ENCODE peak calls at places on chromosomes 12 and 14, in six cellular contexts. G, R, Z, H, Y and J are unnamed samples.

GRCh38 chr12:111624540-111624939 is 25.4 kb upstream of the ATXN2 start:
- DNase-seq in H (no peak), R (no peak), G (no peak), Y (no peak), Z (no peak), J (peak; percentile 52)

GRCh38 chr12:14810953-14811483 is 3.0 kb downstream of the SMCO3 start:
- DNase-seq in Y (peak; percentile 24), H (peak; percentile 45), Z (no peak), R (no peak), G (no peak), J (peak; percentile 24)

GRCh38 chr12:7450667-7451066 is 6.7 kb upstream of the CD163L1 start:
- DNase-seq in Y (no peak), G (no peak), H (no peak), Z (no peak), R (no peak), J (no peak)

GRCh38 chr12:50720085-50720484 is 43.8 kb upstream of the ATF1 start:
- DNase-seq in H (peak; percentile 22), Z (no peak), R (no peak), Y (no peak), G (no peak), J (no peak)

GRCh38 chr14:54133896-54134295 is 177.3 kb upstream of the BMP4 start:
- DNase-seq in Z (no peak), R (no peak), G (no peak), Y (no peak), H (peak; percentile 23), J (no peak)

GRCh38 chr12:108307006-108307405 is 32.1 kb downstream of the CMKLR1 start:
- DNase-seq in H (peak; percentile 53), Y (peak; percentile 59), Z (no peak), G (no peak), R (no peak), J (no peak)

GRCh38 chr12:44379827-44380226 is 496.3 kb downstream of the NELL2 start:
- DNase-seq in G (no peak), R (no peak), Y (no peak), H (no peak), Z (no peak), J (no peak)

GRCh38 chr12:122356192-122356635 is 66.3 kb downstream of the CLIP1 start:
- DNase-seq in Y (peak; percentile 77), R (peak; percentile 88), H (peak; percentile 65), Z (peak; percentile 51), G (peak; percentile 37), J (no peak)

GRCh38 chr12:132711169-132711843 is 664 bp downstream of the PGAM5 start:
- DNase-seq in Y (no peak), H (no peak), Z (no peak), G (no peak), R (peak; percentile 69), J (no peak)

GRCh38 chr12:31589896-31590729 is 823 bp downstream of the DENND5B start:
- DNase-seq in R (peak; percentile 68), Y (peak; percentile 65), Z (no peak), H (peak; percentile 44), G (no peak), J (peak; percentile 92)

GRCh38 chr14:22646570-22647254 is 2.6 kb upstream of the OR6J1 start:
- DNase-seq in Y (peak; percentile 84), Z (no peak), H (no peak), R (no peak), G (peak; percentile 13), J (no peak)

GRCh38 chr12:11694528-11694927 is 45.1 kb downstream of the ETV6 start:
- DNase-seq in Z (no peak), R (no peak), Y (no peak), G (no peak), H (no peak), J (no peak)

GRCh38 chr12:107684990-107685359 is 624 bp upstream of the PWP1 start:
- DNase-seq in H (peak; percentile 23), R (peak; percentile 70), G (no peak), Z (no peak), Y (peak; percentile 42), J (no peak)

GRCh38 chr12:15706010-15706676 is 83.0 kb downstream of the EPS8 start:
- DNase-seq in H (no peak), R (no peak), G (no peak), Z (no peak), Y (no peak), J (no peak)

GRCh38 chr12:12749433-12749832 is 32.3 kb downstream of the CDKN1B start:
- DNase-seq in R (no peak), Y (peak; percentile 50), H (no peak), Z (no peak), G (no peak), J (no peak)

GRCh38 chr14:88164906-88165534 is 158.0 kb downstream of the KCNK10 start:
- DNase-seq in R (peak; percentile 53), G (no peak), Y (no peak), Z (no peak), H (no peak), J (no peak)

GRCh38 chr14:102513899-102514772 is 4.6 kb upstream of the ANKRD9 start:
- DNase-seq in H (no peak), G (no peak), Y (no peak), R (no peak), Z (no peak), J (no peak)

GRCh38 chr14:50667491-50668007 is 557 bp downstream of the SAV1 start:
- DNase-seq in H (no peak), G (no peak), Z (no peak), Y (no peak), R (peak; percentile 72), J (peak; percentile 51)

GRCh38 chr12:92784795-92785562 is 82.2 kb downstream of the PLEKHG7 start:
- DNase-seq in G (peak; percentile 55), Z (peak; percentile 77), R (peak; percentile 93), H (peak; percentile 71), Y (peak; percentile 87), J (no peak)

GRCh38 chr14:76352639-76353281 is 23.2 kb upstream of the ESRRB start:
- DNase-seq in Z (no peak), H (peak; percentile 22), Y (peak; percentile 23), R (peak; percentile 77), G (no peak), J (peak; percentile 93)

GRCh38 chr14:74911221-74911620 is 11.8 kb downstream of the RPS6KL1 start:
- DNase-seq in H (no peak), Z (no peak), Y (no peak), G (no peak), R (no peak), J (no peak)

GRCh38 chr12:57309420-57309819 is 58.4 kb upstream of the STAC3 start:
- DNase-seq in R (no peak), G (no peak), Y (peak; percentile 16), H (no peak), Z (no peak), J (no peak)

GRCh38 chr14:92252291-92252690 is 70.7 kb upstream of the SLC24A4 start:
- DNase-seq in H (no peak), G (no peak), Y (no peak), Z (no peak), R (no peak), J (peak; percentile 32)

DNA sequence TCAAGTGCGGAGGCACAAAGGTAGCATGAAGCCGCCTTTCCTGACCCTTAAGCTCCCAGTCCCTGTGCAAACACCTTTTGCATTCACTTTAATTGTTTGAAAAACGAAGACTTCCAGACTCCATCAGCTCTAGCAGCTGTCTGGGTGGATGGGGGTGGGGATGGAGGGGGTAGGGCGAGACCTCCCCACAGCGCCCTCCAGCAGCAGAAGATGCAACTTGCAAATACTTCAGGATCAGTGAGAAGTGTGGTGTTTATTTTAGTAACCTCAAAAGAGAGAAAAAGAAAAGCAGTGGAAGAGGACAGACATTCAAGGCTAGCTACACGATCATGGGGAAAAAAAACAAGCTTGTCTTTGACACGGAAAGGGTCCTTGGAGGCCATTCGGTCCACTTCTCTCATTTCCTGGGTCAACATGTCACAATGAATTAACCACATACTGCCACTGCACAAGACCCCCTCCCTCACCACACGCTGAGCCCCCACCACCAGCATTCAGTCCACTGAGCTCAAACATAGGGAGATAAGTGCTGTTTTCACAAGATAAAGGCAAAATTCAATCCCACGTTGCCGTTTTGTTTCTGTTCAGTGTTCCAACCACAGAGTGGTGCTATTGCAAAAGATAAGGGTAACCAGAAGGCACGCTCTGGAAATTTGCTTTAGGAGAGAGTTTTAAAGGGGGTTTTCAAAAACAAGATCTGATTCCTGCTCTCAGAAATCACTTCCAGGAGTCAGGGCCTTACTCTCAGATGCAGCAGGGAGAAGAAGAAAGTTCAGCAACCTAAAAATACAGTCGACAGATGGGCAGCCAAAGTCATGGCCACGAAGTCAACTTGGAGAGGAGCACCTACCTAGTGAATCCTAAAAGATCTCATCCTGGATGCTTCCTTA is 3.3 kb upstream of the NTF3 start:
- DNase-seq in Y (no peak), R (peak; percentile 62), Z (peak; percentile 39), G (no peak), H (peak; percentile 44), J (no peak)
- H3K4me3 ChIP-seq in Y (no peak overlapping the region), R (no peak overlapping the region), Z (no peak overlapping the region), G (peak overlapping the region; percentile 42), H (no peak overlapping the region), J (no peak overlapping the region)

GRCh38 chr14:70266157-70266556 is 77.4 kb upstream of the SLC8A3 start:
- DNase-seq in H (no peak), Y (no peak), Z (no peak), R (no peak), G (no peak), J (no peak)

GRCh38 chr14:70269582-70269981 is 80.8 kb upstream of the SLC8A3 start:
- DNase-seq in G (no peak), R (no peak), H (no peak), Z (no peak), Y (no peak), J (no peak)

GRCh38 chr14:70268760-70269159 is 80.0 kb upstream of the SLC8A3 start:
- DNase-seq in G (no peak), R (no peak), H (no peak), Y (no peak), Z (no peak), J (no peak)

GRCh38 chr14:70265422-70265821 is 76.7 kb upstream of the SLC8A3 start:
- DNase-seq in H (no peak), Y (no peak), R (no peak), G (no peak), Z (no peak), J (no peak)
- H3K4me3 ChIP-seq in H (no peak overlapping the region), Y (no peak overlapping the region), R (no peak overlapping the region), G (no peak overlapping the region), Z (no peak overlapping the region), J (no peak overlapping the region)

DNA sequence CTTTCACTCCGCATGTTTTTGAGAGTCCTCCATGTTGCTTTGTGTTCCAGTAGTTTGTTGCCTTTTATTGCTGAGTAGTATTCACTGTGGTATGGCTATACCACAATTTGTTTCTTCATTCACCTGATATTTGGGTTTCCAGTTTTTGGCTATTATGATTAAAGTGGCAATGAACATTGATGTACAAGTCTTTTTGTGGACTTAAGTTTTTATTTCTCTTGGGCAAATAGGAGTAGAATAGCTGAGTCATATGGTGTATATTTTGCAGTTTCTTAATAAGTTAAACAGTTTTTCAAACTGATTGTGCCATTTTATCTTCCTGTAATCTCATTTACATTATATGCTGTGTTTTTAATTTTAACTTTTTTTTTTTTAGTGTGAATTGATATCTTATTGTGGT is 16.2 kb downstream of the ADIPOR2 start:
- DNase-seq in G (no peak), Y (no peak), Z (no peak), H (no peak), R (no peak), J (no peak)
- H3K4me3 ChIP-seq in G (no peak overlapping the region), Y (no peak overlapping the region), Z (no peak overlapping the region), H (no peak overlapping the region), R (no peak overlapping the region), J (no peak overlapping the region)

DNA sequence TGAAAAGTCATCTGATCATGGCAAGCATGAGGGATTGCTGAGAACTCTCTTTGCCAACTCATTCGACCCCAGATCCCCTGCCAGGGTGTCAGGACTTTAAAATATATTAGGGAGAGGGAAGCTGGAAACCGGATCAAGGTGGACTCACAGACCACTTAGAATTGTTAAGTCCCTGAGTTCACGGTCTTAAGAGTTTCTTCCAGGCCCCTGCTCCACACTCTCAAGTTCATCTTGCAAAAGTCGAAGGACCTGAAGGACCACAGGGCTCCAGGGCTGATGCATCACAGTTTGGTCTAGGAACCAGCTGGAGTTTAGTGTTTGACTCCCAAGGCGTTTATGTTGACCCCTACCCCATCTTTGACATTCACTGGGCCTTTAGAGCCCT is 499 bp upstream of the RASSF9 start:
- DNase-seq in H (no peak), R (no peak), Z (no peak), G (no peak), Y (no peak), J (peak; percentile 45)
- H3K4me3 ChIP-seq in H (no peak overlapping the region), R (no peak overlapping the region), Z (peak overlapping the region; percentile 58), G (no peak overlapping the region), Y (peak overlapping the region; percentile 63), J (peak overlapping the region; percentile 52)